ENCODE peak calls at places on chromosomes 4 and X, in five cellular contexts. J, E, B, F and R are unnamed samples.

GRCh38 chrX:3748052-3748559 is 34.7 kb upstream of the PRKX start:
- DNase-seq in E (no peak), J (peak; percentile 27), F (no peak), B (no peak), R (no peak)

GRCh38 chrX:17057209-17057608 is 110.8 kb downstream of the REPS2 start:
- DNase-seq in E (no peak), J (no peak), B (no peak), F (no peak), R (no peak)

GRCh38 chrX:155880586-155881157 is 473 bp upstream of the VAMP7 start:
- DNase-seq in J (no peak), F (peak; percentile 27), E (no peak), B (no peak), R (no peak)

GRCh38 chr4:85929926-85930325 is 429.9 kb downstream of the MAPK10 start:
- DNase-seq in J (no peak), F (no peak), B (peak; percentile 72), E (no peak), R (peak; percentile 30)

GRCh38 chr4:28636971-28637370 is 1776.3 kb downstream of the STIM2 start:
- DNase-seq in E (no peak), B (no peak), J (no peak), F (no peak), R (no peak)

GRCh38 chr4:168920438-168921081 is 89.5 kb downstream of the CBR4 start:
- DNase-seq in J (no peak), F (no peak), E (no peak), B (peak; percentile 82), R (no peak)

GRCh38 chrX:20263474-20263873 is 3.2 kb downstream of the RPS6KA3 start:
- DNase-seq in F (peak; percentile 42), J (peak; percentile 57), E (no peak), B (no peak), R (peak; percentile 40)

GRCh38 chrX:117274943-117275342 is 812.2 kb upstream of the CT83 start:
- DNase-seq in E (no peak), J (no peak), F (no peak), B (no peak), R (no peak)

GRCh38 chrX:12984629-12985303 is 9.9 kb downstream of the TMSB4X start:
- DNase-seq in B (peak; percentile 58), F (peak; percentile 37), E (peak; percentile 26), J (peak; percentile 66), R (peak; percentile 88)

GRCh38 chrX:155314260-155314659 is 20.2 kb downstream of the CLIC2 start:
- DNase-seq in E (no peak), B (no peak), J (no peak), F (no peak), R (no peak)

GRCh38 chr4:7710126-7710525 is 229.5 kb downstream of the AFAP1 start:
- DNase-seq in B (no peak), J (no peak), F (no peak), E (no peak), R (no peak)

GRCh38 chrX:69028006-69028760 is 137.1 kb downstream of the PJA1 start:
- DNase-seq in J (no peak), B (no peak), F (no peak), E (no peak), R (no peak)

GRCh38 chrX:106437407-106437806 is 174.4 kb upstream of the RADX start:
- DNase-seq in E (no peak), J (no peak), F (no peak), B (no peak), R (no peak)

GRCh38 chr4:36394352-36394903 is 113.0 kb downstream of the DTHD1 start:
- DNase-seq in E (peak; percentile 17), J (no peak), B (no peak), F (no peak), R (no peak)

GRCh38 chr4:174549696-174550095 is 27.4 kb upstream of the HPGD start:
- DNase-seq in F (peak; percentile 7), B (no peak), J (no peak), E (no peak), R (no peak)

GRCh38 chr4:140070369-140070768 is 83.6 kb downstream of the MAML3 start:
- DNase-seq in J (no peak), B (no peak), E (no peak), F (no peak), R (no peak)

GRCh38 chr4:12926189-12927066 is 557.7 kb downstream of the RAB28 start:
- DNase-seq in J (no peak), F (no peak), E (no peak), B (peak; percentile 92), R (no peak)

GRCh38 chrX:54178100-54178940 is 4.7 kb downstream of the FAM120C start:
- DNase-seq in F (peak; percentile 76), B (no peak), J (peak; percentile 60), E (no peak), R (peak; percentile 73)

GRCh38 chr4:168796362-168797106 is 213.5 kb downstream of the CBR4 start:
- DNase-seq in F (peak; percentile 71), B (no peak), E (no peak), J (peak; percentile 57), R (peak; percentile 71)

GRCh38 chrX:39766085-39766726 is 331.6 kb downstream of the BCOR start:
- DNase-seq in J (no peak), E (no peak), B (no peak), F (no peak), R (no peak)

GRCh38 chr4:18077808-18078207 is 56.3 kb upstream of the LCORL start:
- DNase-seq in F (peak; percentile 2), J (no peak), B (no peak), E (no peak), R (no peak)

GRCh38 chrX:29196501-29196900 is 609.3 kb downstream of the IL1RAPL1 start:
- DNase-seq in J (no peak), F (no peak), E (no peak), B (no peak), R (no peak)

GRCh38 chrX:25020391-25021131 is 4.8 kb upstream of the ARX start:
- DNase-seq in F (no peak), J (no peak), E (no peak), B (peak; percentile 82), R (peak; percentile 15)

GRCh38 chr4:118381902-118382301 is 29.1 kb upstream of the PRSS12 start:
- DNase-seq in E (no peak), J (no peak), F (peak; percentile 17), B (no peak), R (no peak)

GRCh38 chrX:22122510-22122909 is 90.4 kb downstream of the PHEX start:
- DNase-seq in F (peak; percentile 92), B (no peak), J (no peak), E (no peak), R (peak; percentile 19)

GRCh38 chr4:75919914-75920313 is 17.7 kb upstream of the PPEF2 start:
- DNase-seq in E (no peak), F (peak; percentile 34), J (peak; percentile 58), B (no peak), R (no peak)

GRCh38 chr4:7922466-7922865 is 17.2 kb downstream of the AFAP1 start:
- DNase-seq in B (no peak), F (no peak), E (no peak), J (no peak), R (no peak)

GRCh38 chrX:45667666-45668065 is 467.0 kb upstream of the DIPK2B start:
- DNase-seq in B (no peak), F (peak; percentile 18), E (no peak), J (no peak), R (peak; percentile 60)

GRCh38 chr4:151668687-151669402 is 92.0 kb downstream of the GATB start:
- DNase-seq in B (no peak), J (no peak), F (peak; percentile 64), E (no peak), R (no peak)